ENCODE peak calls at places on chromosomes 11 and 22, in ten cellular contexts. V, J, B, Y, D, U, E, P, S and L are unnamed samples.

GRCh38 chr11:111086058-111086457 is 159.5 kb upstream of the POU2AF2 start:
- DNase-seq in V (no peak), B (no peak), S (no peak), E (no peak), J (no peak), P (no peak), Y (no peak), D (no peak), U (no peak), L (no peak)

GRCh38 chr11:126334665-126335462 is 20.6 kb upstream of the ST3GAL4 start:
- DNase-seq in U (no peak), V (no peak), J (no peak), P (peak), S (no peak), Y (peak), E (no peak), B (no peak), D (no peak), L (no peak)

GRCh38 chr22:39634530-39635399 is 64.2 kb downstream of the CACNA1I start:
- DNase-seq in U (no peak), J (peak), Y (peak), D (no peak), P (no peak), E (no peak), S (peak), V (peak), B (no peak), L (peak)

GRCh38 chr22:48679656-48680555 is 1147.8 kb downstream of the BRD1 start:
- DNase-seq in S (no peak), D (no peak), V (no peak), P (no peak), J (no peak), U (no peak), Y (no peak), E (peak), B (no peak), L (no peak)

GRCh38 chr11:2267871-2268825 is 2.2 kb downstream of the ASCL2 start:
- DNase-seq in J (no peak), P (no peak), Y (no peak), E (peak), V (no peak), D (no peak), B (no peak), S (no peak), U (no peak), L (no peak)

GRCh38 chr11:63553759-63554158 is 9.4 kb downstream of the PLAAT2 start:
- DNase-seq in Y (no peak), U (no peak), P (no peak), J (no peak), E (peak), S (no peak), D (no peak), B (no peak), V (no peak), L (no peak)

GRCh38 chr11:57638005-57638760 is 11.5 kb downstream of the YPEL4 start:
- DNase-seq in J (peak), B (peak), E (peak), U (peak), P (no peak), D (peak), S (peak), Y (peak), V (peak), L (peak)

GRCh38 chr22:48548391-48548790 is 1279.3 kb downstream of the BRD1 start:
- DNase-seq in S (no peak), J (no peak), V (no peak), Y (no peak), D (no peak), B (no peak), P (no peak), E (no peak), U (no peak), L (no peak)

GRCh38 chr11:113862430-113862829 is 12.9 kb downstream of the USP28 start:
- DNase-seq in U (no peak), B (no peak), J (peak), D (no peak), E (no peak), V (no peak), P (no peak), Y (peak), S (no peak), L (no peak)

GRCh38 chr22:36253523-36254490 is 874 bp downstream of the APOL1 start:
- DNase-seq in J (peak), U (no peak), P (no peak), Y (no peak), D (no peak), S (no peak), E (no peak), B (no peak), V (no peak), L (no peak)
- H3K4me3 ChIP-seq in J (peak), U (peak), P (peak), Y (no peak), D (peak), S (no peak), E (peak), B (peak), V (no peak), L (no peak)

GRCh38 chr22:38104084-38104483 is 6.4 kb downstream of the BAIAP2L2 start:
- DNase-seq in V (no peak), P (no peak), J (peak), U (peak), B (no peak), E (peak), S (no peak), Y (no peak), D (no peak), L (no peak)
- TF ChIP-seq CTCF in V (peak), P (no peak), J (peak), U (no peak), B (peak), E (peak), S (peak), Y (peak), D (peak), L (peak)

GRCh38 chr22:33056108-33056507 is 2.1 kb downstream of the SYN3 start:
- DNase-seq in V (no peak), J (no peak), B (no peak), E (no peak), D (no peak), S (no peak), U (no peak), Y (no peak), P (no peak), L (no peak)
- H3K4me3 ChIP-seq in V (no peak), J (no peak), B (no peak), E (no peak), D (no peak), S (no peak), U (no peak), Y (no peak), P (no peak), L (no peak)

GRCh38 chr11:68014966-68015447 is 4.9 kb downstream of the ALDH3B1 start:
- DNase-seq in P (no peak), U (no peak), Y (no peak), D (no peak), S (no peak), V (no peak), B (no peak), J (no peak), E (no peak), L (no peak)

GRCh38 chr11:68017858-68018729 is 8.0 kb downstream of the ALDH3B1 start:
- DNase-seq in J (no peak), Y (no peak), U (no peak), V (no peak), S (no peak), E (no peak), D (no peak), P (no peak), B (no peak), L (no peak)

GRCh38 chr11:68015467-68015866 is 5.3 kb downstream of the ALDH3B1 start:
- DNase-seq in J (no peak), E (no peak), P (no peak), D (no peak), V (no peak), B (no peak), U (no peak), S (no peak), Y (no peak), L (no peak)

GRCh38 chr11:68016904-68017817 is 7.0 kb downstream of the ALDH3B1 start:
- DNase-seq in E (no peak), V (no peak), S (no peak), D (no peak), B (no peak), Y (no peak), U (peak), J (no peak), P (no peak), L (no peak)

DNA sequence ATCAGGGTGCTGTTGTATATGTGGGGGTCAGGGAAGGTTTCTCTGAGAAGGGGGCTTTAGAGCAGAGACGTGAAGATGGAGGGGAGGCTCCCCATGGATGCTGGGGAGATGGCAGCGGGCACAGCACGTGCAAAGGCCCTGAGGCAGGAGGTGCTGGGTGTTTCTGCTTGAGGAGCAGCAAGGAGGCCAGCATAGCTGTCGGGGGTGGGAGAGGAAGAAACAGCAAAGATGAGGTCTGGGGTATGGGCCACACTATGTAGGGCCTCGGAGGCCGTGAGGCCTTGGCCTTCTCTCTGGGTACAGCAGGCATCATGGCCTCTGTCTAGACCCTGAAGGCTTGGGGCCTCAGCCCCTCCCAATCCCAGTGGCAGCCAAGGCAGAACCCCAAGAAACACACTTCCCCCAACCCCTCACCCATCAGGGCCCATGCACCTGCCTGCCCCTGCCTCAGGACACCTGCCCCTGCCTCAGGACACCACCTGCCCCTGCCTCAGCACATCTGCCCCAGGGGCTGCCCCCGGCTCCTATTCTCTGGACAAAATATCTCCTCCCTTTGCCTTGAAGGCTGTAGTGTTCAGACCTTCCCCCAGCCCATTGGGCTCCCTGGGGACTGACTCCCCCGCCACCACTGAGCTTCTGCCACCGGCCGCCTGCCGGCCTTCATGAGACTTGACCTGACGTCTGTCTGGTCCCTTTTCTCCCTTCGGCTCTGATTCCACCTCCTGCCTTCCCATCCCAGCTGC is 6.2 kb downstream of the ALDH3B1 start:
- DNase-seq in S (no peak), P (no peak), J (no peak), E (no peak), B (no peak), U (no peak), V (no peak), D (no peak), Y (no peak), L (no peak)
- TF ChIP-seq CTCF in S (no peak), P (no peak), J (no peak), E (no peak), B (no peak), U (no peak), V (no peak), D (no peak), Y (no peak), L (no peak)

GRCh38 chr11:76667856-76668255 is 2.7 kb downstream of the LRRC32 start:
- DNase-seq in Y (no peak), V (no peak), S (no peak), J (no peak), D (no peak), P (peak), E (no peak), U (no peak), B (no peak), L (no peak)
- H3K4me3 ChIP-seq in Y (no peak), V (no peak), S (no peak), J (peak), D (peak), P (peak), E (peak), U (peak), B (peak), L (no peak)